ENCODE peak calls at places on chromosome 20, in five cellular contexts. One of them, this sample, is unnamed.

GRCh38 chr20:40532103-40532502 is 156.9 kb downstream of the MAFB start:
- DNase-seq in breast epithelium: no peak
- DNase-seq in prostate gland: no peak
- DNase-seq in upper lobe of left lung: no peak
- DNase-seq in SK-N-MC: no peak
- DNase-seq in this sample: no peak

GRCh38 chr20:44703956-44704488 is 11.1 kb upstream of the CCN5 start:
- DNase-seq in prostate gland: no peak
- DNase-seq in breast epithelium: no peak
- DNase-seq in SK-N-MC: no peak
- DNase-seq in upper lobe of left lung: no peak
- DNase-seq in this sample: no peak

GRCh38 chr20:12372557-12372956 is 454.9 kb downstream of the BTBD3 start:
- DNase-seq in prostate gland: no peak
- DNase-seq in upper lobe of left lung: no peak
- DNase-seq in SK-N-MC: no peak
- DNase-seq in breast epithelium: no peak
- DNase-seq in this sample: no peak

GRCh38 chr20:29079769-29080690 is 2177.4 kb upstream of the DEFB115 start:
- DNase-seq in breast epithelium: no peak
- DNase-seq in prostate gland: peak
- DNase-seq in upper lobe of left lung: peak
- DNase-seq in SK-N-MC: no peak
- DNase-seq in this sample: no peak

GRCh38 chr20:57467742-57468141 is 57.2 kb downstream of the CTCFL start:
- DNase-seq in SK-N-MC: no peak
- DNase-seq in breast epithelium: no peak
- DNase-seq in prostate gland: no peak
- DNase-seq in upper lobe of left lung: no peak
- DNase-seq in this sample: no peak

GRCh38 chr20:17641993-17642392 is 40.0 kb downstream of the RRBP1 start:
- DNase-seq in prostate gland: no peak
- DNase-seq in breast epithelium: no peak
- DNase-seq in SK-N-MC: no peak
- DNase-seq in upper lobe of left lung: no peak
- DNase-seq in this sample: no peak

GRCh38 chr20:1391640-1392442 is 1.0 kb downstream of the FKBP1A start:
- DNase-seq in SK-N-MC: no peak
- DNase-seq in upper lobe of left lung: no peak
- DNase-seq in breast epithelium: no peak
- DNase-seq in prostate gland: no peak
- DNase-seq in this sample: no peak

GRCh38 chr20:23626040-23626620 is 11.6 kb downstream of the CST3 start:
- DNase-seq in prostate gland: no peak
- DNase-seq in upper lobe of left lung: no peak
- DNase-seq in breast epithelium: no peak
- DNase-seq in SK-N-MC: no peak
- DNase-seq in this sample: peak

GRCh38 chr20:22918286-22918983 is 116.7 kb upstream of the SSTR4 start:
- DNase-seq in upper lobe of left lung: no peak
- DNase-seq in breast epithelium: no peak
- DNase-seq in prostate gland: no peak
- DNase-seq in SK-N-MC: no peak
- DNase-seq in this sample: no peak

DNA sequence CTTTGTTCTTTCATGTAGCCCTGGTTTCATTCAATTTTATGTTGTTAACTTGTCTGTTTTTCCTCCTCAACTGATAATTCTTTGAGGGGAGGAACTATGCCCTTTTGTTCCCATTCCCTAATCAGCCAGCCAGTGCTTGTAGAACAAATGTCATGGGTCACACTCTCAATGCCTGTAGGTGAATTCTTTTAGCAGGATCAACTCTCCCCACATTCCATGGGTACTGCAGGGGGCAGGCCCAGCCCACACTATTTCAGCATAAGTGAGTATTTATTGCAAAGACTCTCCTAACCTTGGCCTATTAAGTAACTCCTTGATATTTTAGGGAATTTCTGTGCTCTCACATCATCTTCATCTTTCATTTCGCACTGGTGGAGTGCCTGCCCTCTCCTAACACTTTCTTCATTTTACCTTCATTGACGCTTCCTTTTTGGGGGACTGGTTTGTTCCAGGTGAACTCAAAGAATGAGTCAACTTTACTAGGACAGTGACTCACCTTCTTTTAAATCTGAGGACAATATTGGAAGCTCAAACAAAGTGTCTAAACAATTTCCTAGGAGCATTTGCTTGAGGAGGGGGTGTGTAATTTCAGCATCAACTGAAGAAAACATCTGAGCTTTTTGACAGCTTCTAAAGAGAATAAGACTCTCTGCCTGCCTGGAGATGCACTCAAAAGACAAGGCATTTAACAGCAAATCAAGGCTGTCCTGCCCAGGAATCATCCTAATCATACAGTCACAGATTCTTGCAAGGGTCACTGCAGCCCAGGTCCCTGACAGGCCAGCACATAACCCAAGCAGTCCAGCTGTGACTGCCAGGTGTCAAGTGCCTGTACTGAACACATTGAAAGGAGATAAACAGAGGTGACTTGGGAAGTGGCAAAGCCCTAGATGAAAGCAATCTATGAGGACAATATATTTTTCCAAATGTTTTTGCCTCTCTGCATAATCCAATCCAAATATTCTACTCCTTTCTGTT is 263.9 kb upstream of the PRND start:
- DNase-seq in upper lobe of left lung: no peak
- DNase-seq in breast epithelium: no peak
- DNase-seq in prostate gland: no peak
- DNase-seq in SK-N-MC: no peak
- DNase-seq in this sample: no peak
- H3K4me3 ChIP-seq in upper lobe of left lung: no peak
- H3K4me3 ChIP-seq in breast epithelium: no peak
- H3K4me3 ChIP-seq in prostate gland: no peak
- H3K4me3 ChIP-seq in SK-N-MC: no peak
- H3K4me3 ChIP-seq in this sample: no peak

GRCh38 chr20:5364136-5364821 is 47.5 kb upstream of the PROKR2 start:
- DNase-seq in prostate gland: no peak
- DNase-seq in upper lobe of left lung: no peak
- DNase-seq in SK-N-MC: no peak
- DNase-seq in breast epithelium: no peak
- DNase-seq in this sample: no peak

GRCh38 chr20:5369622-5370021 is 52.9 kb upstream of the PROKR2 start:
- DNase-seq in breast epithelium: no peak
- DNase-seq in SK-N-MC: no peak
- DNase-seq in upper lobe of left lung: no peak
- DNase-seq in prostate gland: no peak
- DNase-seq in this sample: no peak

GRCh38 chr20:5362771-5363170 is 46.0 kb upstream of the PROKR2 start:
- DNase-seq in breast epithelium: no peak
- DNase-seq in SK-N-MC: no peak
- DNase-seq in upper lobe of left lung: no peak
- DNase-seq in prostate gland: no peak
- DNase-seq in this sample: no peak

GRCh38 chr20:5361176-5361575 is 44.4 kb upstream of the PROKR2 start:
- DNase-seq in breast epithelium: no peak
- DNase-seq in prostate gland: no peak
- DNase-seq in upper lobe of left lung: no peak
- DNase-seq in SK-N-MC: no peak
- DNase-seq in this sample: no peak

DNA sequence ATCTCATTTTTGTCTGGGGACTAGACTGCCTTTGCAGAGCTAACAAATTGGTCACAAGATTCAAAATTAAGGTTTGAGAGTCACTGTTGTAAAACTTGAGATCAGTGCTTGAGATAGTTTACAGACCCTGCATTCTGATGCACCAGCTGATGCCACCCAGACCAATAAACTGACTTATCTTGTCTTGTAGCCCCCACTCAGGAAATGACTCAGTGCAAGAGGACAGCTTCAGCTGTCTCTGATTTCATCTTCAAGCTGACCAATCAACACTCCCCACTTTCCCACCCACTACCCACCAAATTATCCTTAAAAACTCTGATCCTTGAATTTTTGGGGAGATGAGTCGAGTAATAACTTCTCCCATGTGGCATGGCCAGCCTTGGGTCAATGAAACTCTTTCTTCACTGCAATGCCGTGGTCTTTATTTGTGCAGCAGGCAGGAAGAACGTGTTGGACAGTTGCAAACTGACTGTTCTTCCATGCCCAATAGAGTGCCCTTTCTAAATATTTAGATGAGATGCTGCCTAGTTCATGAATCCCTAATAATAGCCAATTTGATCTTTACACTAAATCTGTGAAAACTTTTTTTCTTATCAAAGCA is 48.3 kb upstream of the PROKR2 start:
- DNase-seq in upper lobe of left lung: no peak
- DNase-seq in breast epithelium: no peak
- DNase-seq in prostate gland: no peak
- DNase-seq in SK-N-MC: no peak
- DNase-seq in this sample: no peak
- TF ChIP-seq POLR2AphosphoS5 in upper lobe of left lung: no peak
- TF ChIP-seq POLR2AphosphoS5 in breast epithelium: no peak
- TF ChIP-seq POLR2AphosphoS5 in prostate gland: no peak
- TF ChIP-seq POLR2AphosphoS5 in SK-N-MC: no peak
- TF ChIP-seq POLR2AphosphoS5 in this sample: no peak

DNA sequence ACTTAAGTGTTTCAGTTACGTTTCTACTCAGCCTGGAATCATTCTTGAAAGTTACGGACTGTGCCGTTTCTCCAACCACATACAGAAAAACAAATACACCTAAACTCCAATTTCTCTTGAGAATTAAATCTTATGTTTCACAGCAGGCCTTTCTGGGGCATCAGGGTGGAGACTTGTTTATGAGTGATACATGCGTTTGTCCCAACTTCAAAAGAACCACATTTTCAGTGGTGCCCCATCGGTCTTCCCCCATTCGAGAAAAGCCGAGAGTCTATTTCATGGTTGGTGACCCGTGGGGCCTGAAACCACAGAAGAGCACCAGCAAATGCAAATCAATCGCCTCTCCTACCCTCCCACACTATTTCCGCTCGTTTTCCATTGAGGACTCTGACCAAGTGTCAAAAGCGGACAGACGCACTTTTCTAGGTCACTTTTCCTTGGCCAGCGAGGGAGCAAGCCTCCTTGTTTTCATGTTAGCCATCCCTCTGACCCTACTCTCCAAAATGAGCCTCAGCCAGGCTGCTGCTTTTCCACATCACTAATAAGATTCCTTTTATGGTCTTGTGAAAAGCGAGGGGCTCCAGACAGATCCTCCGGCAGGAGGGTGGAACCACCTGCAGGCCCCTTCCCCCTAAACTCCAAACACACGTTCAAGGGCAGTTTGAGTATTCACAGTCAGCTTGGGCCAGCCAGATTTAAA is 3.1 kb downstream of the JAG1 start:
- DNase-seq in SK-N-MC: no peak
- DNase-seq in breast epithelium: no peak
- DNase-seq in prostate gland: no peak
- DNase-seq in upper lobe of left lung: no peak
- DNase-seq in this sample: no peak
- H3K4me3 ChIP-seq in SK-N-MC: peak
- H3K4me3 ChIP-seq in breast epithelium: peak
- H3K4me3 ChIP-seq in prostate gland: peak
- H3K4me3 ChIP-seq in upper lobe of left lung: peak
- H3K4me3 ChIP-seq in this sample: peak

GRCh38 chr20:10510216-10510615 is 75.1 kb downstream of the SLX4IP start:
- DNase-seq in upper lobe of left lung: no peak
- DNase-seq in breast epithelium: no peak
- DNase-seq in prostate gland: no peak
- DNase-seq in SK-N-MC: no peak
- DNase-seq in this sample: no peak

GRCh38 chr20:10513091-10513490 is 78.0 kb downstream of the SLX4IP start:
- DNase-seq in prostate gland: no peak
- DNase-seq in breast epithelium: no peak
- DNase-seq in SK-N-MC: no peak
- DNase-seq in upper lobe of left lung: no peak
- DNase-seq in this sample: no peak

GRCh38 chr20:10511166-10511506 is 76.0 kb downstream of the SLX4IP start:
- DNase-seq in upper lobe of left lung: no peak
- DNase-seq in prostate gland: no peak
- DNase-seq in breast epithelium: no peak
- DNase-seq in SK-N-MC: no peak
- DNase-seq in this sample: no peak

GRCh38 chr20:10509411-10509810 is 74.3 kb downstream of the SLX4IP start:
- DNase-seq in prostate gland: no peak
- DNase-seq in SK-N-MC: no peak
- DNase-seq in breast epithelium: no peak
- DNase-seq in upper lobe of left lung: no peak
- DNase-seq in this sample: no peak

DNA sequence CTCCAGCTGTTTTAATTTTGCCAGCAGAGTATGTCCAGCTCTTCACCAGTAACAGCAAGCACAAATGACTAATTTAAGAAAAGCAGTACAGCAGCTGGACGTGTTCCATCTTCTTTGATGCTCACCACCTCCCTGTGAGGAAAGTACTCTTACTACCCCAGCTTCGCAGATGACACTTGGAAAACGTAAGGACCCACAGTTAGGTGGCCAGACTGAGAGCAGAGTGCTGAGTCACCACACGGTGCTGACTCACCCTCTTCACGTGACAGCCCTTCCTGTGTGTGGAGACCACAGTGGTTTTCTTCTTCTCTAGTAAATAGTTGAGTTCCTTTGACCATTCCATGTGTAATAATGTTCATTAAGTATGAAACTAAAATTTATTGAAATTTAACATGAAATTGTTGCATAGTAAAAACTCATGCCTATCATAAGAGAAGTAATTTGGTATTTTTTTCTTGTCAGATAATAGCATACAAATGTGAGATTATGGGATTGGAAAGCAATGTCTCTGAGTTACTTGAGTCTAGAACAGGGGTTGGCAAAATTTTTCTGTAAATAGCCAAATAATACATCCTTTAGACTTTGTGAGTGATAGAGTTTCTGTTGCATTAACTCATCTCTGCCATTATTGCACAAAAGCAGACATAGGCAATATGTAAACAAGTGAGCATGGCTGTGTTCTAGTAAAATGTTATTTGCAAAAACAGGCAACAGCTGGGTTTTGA is 76.6 kb downstream of the SLX4IP start:
- DNase-seq in breast epithelium: peak
- DNase-seq in SK-N-MC: no peak
- DNase-seq in prostate gland: peak
- DNase-seq in upper lobe of left lung: no peak
- DNase-seq in this sample: peak
- TF ChIP-seq POLR2AphosphoS5 in breast epithelium: peak
- TF ChIP-seq POLR2AphosphoS5 in SK-N-MC: no peak
- TF ChIP-seq POLR2AphosphoS5 in prostate gland: peak
- TF ChIP-seq POLR2AphosphoS5 in upper lobe of left lung: peak
- TF ChIP-seq POLR2AphosphoS5 in this sample: peak

GRCh38 chr20:52104546-52105044 is 87.0 kb downstream of the ZFP64 start:
- DNase-seq in SK-N-MC: no peak
- DNase-seq in breast epithelium: no peak
- DNase-seq in prostate gland: no peak
- DNase-seq in upper lobe of left lung: peak
- DNase-seq in this sample: no peak

GRCh38 chr20:52102126-52102525 is 89.5 kb downstream of the ZFP64 start:
- DNase-seq in upper lobe of left lung: no peak
- DNase-seq in breast epithelium: no peak
- DNase-seq in prostate gland: no peak
- DNase-seq in SK-N-MC: no peak
- DNase-seq in this sample: no peak

GRCh38 chr20:52102559-52102958 is 89.0 kb downstream of the ZFP64 start:
- DNase-seq in prostate gland: no peak
- DNase-seq in upper lobe of left lung: no peak
- DNase-seq in SK-N-MC: no peak
- DNase-seq in breast epithelium: no peak
- DNase-seq in this sample: no peak

GRCh38 chr20:52103911-52104545 is 87.6 kb downstream of the ZFP64 start:
- DNase-seq in upper lobe of left lung: peak
- DNase-seq in SK-N-MC: no peak
- DNase-seq in breast epithelium: no peak
- DNase-seq in prostate gland: no peak
- DNase-seq in this sample: no peak

GRCh38 chr20:52103469-52103910 is 88.1 kb downstream of the ZFP64 start:
- DNase-seq in breast epithelium: no peak
- DNase-seq in upper lobe of left lung: peak
- DNase-seq in prostate gland: no peak
- DNase-seq in SK-N-MC: no peak
- DNase-seq in this sample: no peak
- H3K4me3 ChIP-seq in breast epithelium: no peak
- H3K4me3 ChIP-seq in upper lobe of left lung: peak
- H3K4me3 ChIP-seq in prostate gland: no peak
- H3K4me3 ChIP-seq in SK-N-MC: peak
- H3K4me3 ChIP-seq in this sample: peak

This sample was measured in stomach.